ENCODE peak calls at places on chromosomes 2 and 18, in four cellular contexts. J is tibial artery, G is neural progenitor cell, N is pancreas. C is an unnamed sample.
A peak's percentile ranks its signal among the peaks of the same experiment; 100 is the strongest.

GRCh38 chr2:219385958-219386520 is 1.7 kb downstream of the DNPEP start:
- DNase-seq in J (no peak), G (no peak), N (no peak), C (no peak)

GRCh38 chr2:207558106-207558505 is 28.3 kb downstream of the CREB1 start:
- DNase-seq in J (no peak), G (no peak), N (no peak), C (no peak)

GRCh38 chr2:155310589-155310988 is 612.1 kb downstream of the KCNJ3 start:
- DNase-seq in J (no peak), G (peak; percentile 32), N (no peak), C (no peak)

GRCh38 chr2:20051518-20052228 is at the start of gene LAPTM4A:
- DNase-seq in J (peak; percentile 99), G (peak; percentile 100), N (peak; percentile 98), C (peak; percentile 100)

GRCh38 chr2:6254446-6254845 is 562.3 kb downstream of the SOX11 start:
- DNase-seq in J (no peak), G (no peak), N (no peak), C (no peak)

GRCh38 chr2:47429795-47430194 is 26.8 kb downstream of the MSH2 start:
- DNase-seq in J (no peak), G (no peak), N (no peak), C (no peak)

GRCh38 chr2:57906152-57906732 is 140.4 kb upstream of the VRK2 start:
- DNase-seq in J (no peak), G (peak; percentile 71), N (no peak), C (no peak)

GRCh38 chr2:65204461-65205230 is 23.0 kb upstream of the ACTR2 start:
- DNase-seq in J (no peak), G (no peak), N (no peak), C (no peak)

GRCh38 chr18:22933206-22933957 is at the start of gene RBBP8:
- DNase-seq in J (peak; percentile 75), G (peak; percentile 98), N (peak; percentile 84), C (peak; percentile 87)

GRCh38 chr2:15223887-15224286 is 337.2 kb downstream of the NBAS start:
- DNase-seq in J (no peak), G (no peak), N (no peak), C (no peak)

GRCh38 chr2:183149489-183149888 is 25.2 kb downstream of the NUP35 start:
- DNase-seq in J (no peak), G (no peak), N (no peak), C (no peak)

GRCh38 chr18:9737814-9738160 is 29.7 kb downstream of the RAB31 start:
- DNase-seq in J (no peak), G (no peak), N (peak; percentile 51), C (peak; percentile 40)

GRCh38 chr2:112869258-112869842 is 32.8 kb upstream of the IL1B start:
- DNase-seq in J (peak; percentile 49), G (no peak), N (peak; percentile 57), C (no peak)

GRCh38 chr2:70946832-70947442 is 11.2 kb downstream of the ATP6V1B1 start:
- DNase-seq in J (peak; percentile 49), G (peak; percentile 84), N (no peak), C (peak; percentile 38)

GRCh38 chr2:134623796-134624195 is 95.0 kb downstream of the TMEM163 start:
- DNase-seq in J (no peak), G (no peak), N (no peak), C (no peak)

GRCh38 chr2:20223345-20224190 is 1.4 kb downstream of the SDC1 start:
- DNase-seq in J (no peak), G (peak; percentile 72), N (peak; percentile 66), C (no peak)

GRCh38 chr2:147177449-147177848 is 667.4 kb upstream of the ACVR2A start:
- DNase-seq in J (no peak), G (no peak), N (no peak), C (no peak)

GRCh38 chr2:38438133-38438532 is 61.1 kb upstream of the ATL2 start:
- DNase-seq in J (no peak), G (no peak), N (no peak), C (no peak)

GRCh38 chr2:60148717-60149116 is 404.7 kb downstream of the BCL11A start:
- DNase-seq in J (no peak), G (no peak), N (no peak), C (no peak)

GRCh38 chr2:4753721-4754120 is 938.5 kb upstream of the SOX11 start:
- DNase-seq in J (no peak), G (no peak), N (no peak), C (no peak)

GRCh38 chr2:45184606-45185005 is 175.4 kb upstream of the SIX2 start:
- DNase-seq in J (no peak), G (no peak), N (no peak), C (no peak)

GRCh38 chr2:234951386-234952269 is at the start of gene SH3BP4:
- DNase-seq in J (peak; percentile 75), G (peak; percentile 92), N (peak; percentile 93), C (peak; percentile 83)

GRCh38 chr18:9477509-9477908 is 2.2 kb downstream of the RALBP1 start:
- DNase-seq in J (no peak), G (no peak), N (no peak), C (no peak)

GRCh38 chr2:161171595-161171929 is 11.3 kb downstream of the TANK start:
- DNase-seq in J (no peak), G (no peak), N (no peak), C (no peak)

GRCh38 chr18:76145968-76146367 is 349.1 kb downstream of the ZNF516 start:
- DNase-seq in J (no peak), G (no peak), N (no peak), C (no peak)

GRCh38 chr2:46064396-46064795 is 232.8 kb upstream of the EPAS1 start:
- DNase-seq in J (no peak), G (no peak), N (no peak), C (no peak)

GRCh38 chr2:241289597-241289996 is 25.9 kb downstream of the HDLBP start:
- DNase-seq in J (no peak), G (no peak), N (no peak), C (no peak)

GRCh38 chr2:3101016-3101703 is 276.5 kb downstream of the EIPR1 start:
- DNase-seq in J (no peak), G (no peak), N (no peak), C (no peak)

GRCh38 chr2:28292491-28292890 is 100.2 kb upstream of the FOSL2 start:
- DNase-seq in J (no peak), G (no peak), N (no peak), C (no peak)

GRCh38 chr2:63374341-63374740 is 213.9 kb downstream of the WDPCP start:
- DNase-seq in J (no peak), G (no peak), N (no peak), C (no peak)

GRCh38 chr2:17815466-17816184 is 635 bp upstream of the MSGN1 start:
- DNase-seq in J (no peak), G (peak; percentile 35), N (no peak), C (no peak)

GRCh38 chr2:95333056-95333455 is 35.9 kb downstream of the KCNIP3 start:
- DNase-seq in J (no peak), G (no peak), N (peak; percentile 3), C (no peak)

DNA sequence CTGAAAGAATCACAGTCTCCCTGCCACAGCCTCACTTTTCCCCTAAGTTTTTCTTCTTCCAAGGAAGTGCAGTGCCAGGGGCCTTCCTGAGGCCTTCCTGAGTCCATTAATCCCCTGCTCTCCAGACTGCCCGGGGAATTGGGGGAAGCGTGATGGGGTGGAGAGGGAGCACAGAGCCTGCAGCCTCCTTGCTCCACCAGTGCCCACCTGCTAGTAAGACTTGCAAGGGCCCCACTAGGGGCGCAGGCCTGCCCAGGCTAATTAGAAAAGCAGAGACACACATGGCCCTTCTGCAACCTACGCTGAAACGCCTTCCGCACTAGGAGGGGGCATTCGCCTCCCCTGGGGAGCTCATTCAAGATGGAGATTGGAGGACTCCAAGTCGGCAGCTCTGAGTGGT is 110.6 kb downstream of the MRO start:
- DNase-seq in J (no peak), G (peak; percentile 49), N (no peak), C (no peak)
- TF ChIP-seq CTCF in J (no peak), G (peak; percentile 38), N (no peak), C (no peak)

GRCh38 chr18:35153609-35154273 is 87.1 kb upstream of the ZNF397 start:
- DNase-seq in J (no peak), G (no peak), N (no peak), C (no peak)
- H3K4me3 ChIP-seq in J (no peak overlapping the region), G (no peak overlapping the region), N (no peak overlapping the region), C (no peak overlapping the region)

GRCh38 chr2:174076948-174077347 is 111.8 kb upstream of the SP3 start:
- DNase-seq in J (no peak), G (no peak), N (no peak), C (no peak)
- H3K27ac ChIP-seq in J (no peak overlapping the region), G (no peak overlapping the region), N (no peak overlapping the region), C (no peak overlapping the region)

GRCh38 chr2:191866195-191866594 is 19.3 kb upstream of the CAVIN2 start:
- DNase-seq in J (no peak), G (no peak), N (no peak), C (no peak)
- TF ChIP-seq CTCF in J (no peak), G (peak; percentile 19), N (no peak), C (no peak)

DNA sequence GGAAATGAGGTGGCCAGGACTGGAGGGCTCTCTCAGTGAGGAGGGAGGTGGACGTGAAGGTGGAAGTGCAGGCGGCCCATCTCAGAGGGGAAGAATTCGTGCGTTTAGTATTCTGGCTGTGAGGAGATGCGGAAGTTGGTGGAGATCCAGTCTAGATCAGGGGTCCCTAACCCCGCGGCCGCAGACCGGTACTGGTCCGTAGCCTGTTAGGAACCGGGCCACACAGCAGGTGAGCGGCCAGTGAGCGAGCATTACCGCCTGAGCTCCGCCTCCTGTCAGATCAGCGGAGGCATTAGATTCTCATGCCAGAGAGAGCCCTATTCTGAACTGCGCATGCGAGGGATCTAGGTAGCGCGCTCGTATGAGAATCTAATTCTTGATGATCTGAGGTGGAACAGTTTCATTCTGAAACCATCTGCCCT is 1.6 kb upstream of the FHOD3 start:
- DNase-seq in J (no peak), G (no peak), N (peak; percentile 26), C (no peak)
- H3K4me3 ChIP-seq in J (peak overlapping the region; percentile 70), G (peak overlapping the region; percentile 19), N (no peak overlapping the region), C (peak overlapping the region; percentile 92)